ENCODE peak calls at places on chromosomes 12 and 14, in five cellular contexts. One of them, this sample, is unnamed.

GRCh38 chr12:91142184-91142583 is 30.9 kb upstream of the LUM start:
- DNase-seq in stimulated activated CD4-positive, alpha-beta T cell treated with anti-CD3 and anti-CD28 coated beads, TNF-alpha, amount 100 ng/mL, for 4 hours: no peak
- DNase-seq in RKO: no peak
- DNase-seq in LoVo: no peak
- DNase-seq in HS-5: no peak
- DNase-seq in this sample: no peak

GRCh38 chr12:43069768-43070221 is 480.2 kb upstream of the PRICKLE1 start:
- DNase-seq in HS-5: no peak
- DNase-seq in stimulated activated CD4-positive, alpha-beta T cell treated with anti-CD3 and anti-CD28 coated beads, TNF-alpha, amount 100 ng/mL, for 4 hours: no peak
- DNase-seq in RKO: no peak
- DNase-seq in LoVo: no peak
- DNase-seq in this sample: peak

GRCh38 chr14:64841121-64841611 is 38.5 kb downstream of the SPTB start:
- DNase-seq in RKO: peak
- DNase-seq in HS-5: peak
- DNase-seq in stimulated activated CD4-positive, alpha-beta T cell treated with anti-CD3 and anti-CD28 coated beads, TNF-alpha, amount 100 ng/mL, for 4 hours: no peak
- DNase-seq in LoVo: peak
- DNase-seq in this sample: no peak

GRCh38 chr14:88660056-88660455 is 97.2 kb downstream of the ZC3H14 start:
- DNase-seq in HS-5: no peak
- DNase-seq in LoVo: no peak
- DNase-seq in stimulated activated CD4-positive, alpha-beta T cell treated with anti-CD3 and anti-CD28 coated beads, TNF-alpha, amount 100 ng/mL, for 4 hours: no peak
- DNase-seq in RKO: no peak
- DNase-seq in this sample: no peak

GRCh38 chr14:56532546-56532945 is 47.1 kb upstream of the TMEM260 start:
- DNase-seq in HS-5: no peak
- DNase-seq in RKO: no peak
- DNase-seq in stimulated activated CD4-positive, alpha-beta T cell treated with anti-CD3 and anti-CD28 coated beads, TNF-alpha, amount 100 ng/mL, for 4 hours: no peak
- DNase-seq in LoVo: no peak
- DNase-seq in this sample: no peak

GRCh38 chr14:79638647-79639266 is 572.5 kb downstream of the DIO2 start:
- DNase-seq in LoVo: no peak
- DNase-seq in RKO: no peak
- DNase-seq in HS-5: no peak
- DNase-seq in stimulated activated CD4-positive, alpha-beta T cell treated with anti-CD3 and anti-CD28 coated beads, TNF-alpha, amount 100 ng/mL, for 4 hours: no peak
- DNase-seq in this sample: no peak

GRCh38 chr12:65420941-65421340 is 142.5 kb downstream of the MSRB3 start:
- DNase-seq in LoVo: no peak
- DNase-seq in stimulated activated CD4-positive, alpha-beta T cell treated with anti-CD3 and anti-CD28 coated beads, TNF-alpha, amount 100 ng/mL, for 4 hours: no peak
- DNase-seq in RKO: no peak
- DNase-seq in HS-5: no peak
- DNase-seq in this sample: no peak

GRCh38 chr12:1916396-1917171 is 1.9 kb downstream of the CACNA2D4 start:
- DNase-seq in LoVo: no peak
- DNase-seq in stimulated activated CD4-positive, alpha-beta T cell treated with anti-CD3 and anti-CD28 coated beads, TNF-alpha, amount 100 ng/mL, for 4 hours: no peak
- DNase-seq in HS-5: no peak
- DNase-seq in RKO: no peak
- DNase-seq in this sample: no peak

GRCh38 chr12:45329702-45330101 is 113.8 kb downstream of the ANO6 start:
- DNase-seq in RKO: no peak
- DNase-seq in LoVo: no peak
- DNase-seq in HS-5: no peak
- DNase-seq in stimulated activated CD4-positive, alpha-beta T cell treated with anti-CD3 and anti-CD28 coated beads, TNF-alpha, amount 100 ng/mL, for 4 hours: no peak
- DNase-seq in this sample: no peak

GRCh38 chr14:34231626-34232025 is 230.4 kb downstream of the SPTSSA start:
- DNase-seq in HS-5: no peak
- DNase-seq in LoVo: no peak
- DNase-seq in RKO: no peak
- DNase-seq in stimulated activated CD4-positive, alpha-beta T cell treated with anti-CD3 and anti-CD28 coated beads, TNF-alpha, amount 100 ng/mL, for 4 hours: no peak
- DNase-seq in this sample: no peak

GRCh38 chr14:35339761-35340406 is 47.7 kb downstream of the PSMA6 start:
- DNase-seq in HS-5: no peak
- DNase-seq in RKO: no peak
- DNase-seq in stimulated activated CD4-positive, alpha-beta T cell treated with anti-CD3 and anti-CD28 coated beads, TNF-alpha, amount 100 ng/mL, for 4 hours: no peak
- DNase-seq in LoVo: no peak
- DNase-seq in this sample: no peak

GRCh38 chr14:56189306-56189705 is 71.1 kb downstream of the PELI2 start:
- DNase-seq in HS-5: peak
- DNase-seq in stimulated activated CD4-positive, alpha-beta T cell treated with anti-CD3 and anti-CD28 coated beads, TNF-alpha, amount 100 ng/mL, for 4 hours: no peak
- DNase-seq in RKO: peak
- DNase-seq in LoVo: no peak
- DNase-seq in this sample: no peak

GRCh38 chr14:104237651-104238423 is 99.5 kb downstream of the KIF26A start:
- DNase-seq in stimulated activated CD4-positive, alpha-beta T cell treated with anti-CD3 and anti-CD28 coated beads, TNF-alpha, amount 100 ng/mL, for 4 hours: no peak
- DNase-seq in HS-5: no peak
- DNase-seq in RKO: no peak
- DNase-seq in LoVo: no peak
- DNase-seq in this sample: no peak

GRCh38 chr12:65657635-65658034 is 166.6 kb upstream of the HMGA2 start:
- DNase-seq in stimulated activated CD4-positive, alpha-beta T cell treated with anti-CD3 and anti-CD28 coated beads, TNF-alpha, amount 100 ng/mL, for 4 hours: no peak
- DNase-seq in HS-5: no peak
- DNase-seq in RKO: peak
- DNase-seq in LoVo: no peak
- DNase-seq in this sample: no peak

GRCh38 chr12:106089935-106090334 is 48.8 kb downstream of the NUAK1 start:
- DNase-seq in RKO: no peak
- DNase-seq in LoVo: no peak
- DNase-seq in stimulated activated CD4-positive, alpha-beta T cell treated with anti-CD3 and anti-CD28 coated beads, TNF-alpha, amount 100 ng/mL, for 4 hours: no peak
- DNase-seq in HS-5: no peak
- DNase-seq in this sample: no peak

GRCh38 chr12:79661629-79662028 is 29.1 kb downstream of the PAWR start:
- DNase-seq in stimulated activated CD4-positive, alpha-beta T cell treated with anti-CD3 and anti-CD28 coated beads, TNF-alpha, amount 100 ng/mL, for 4 hours: no peak
- DNase-seq in LoVo: no peak
- DNase-seq in RKO: peak
- DNase-seq in HS-5: no peak
- DNase-seq in this sample: no peak

GRCh38 chr12:10716704-10717315 is 6.3 kb downstream of the YBX3 start:
- DNase-seq in LoVo: peak
- DNase-seq in RKO: peak
- DNase-seq in stimulated activated CD4-positive, alpha-beta T cell treated with anti-CD3 and anti-CD28 coated beads, TNF-alpha, amount 100 ng/mL, for 4 hours: no peak
- DNase-seq in HS-5: peak
- DNase-seq in this sample: peak

GRCh38 chr12:56165369-56165768 is 7.2 kb downstream of the MYL6 start:
- DNase-seq in stimulated activated CD4-positive, alpha-beta T cell treated with anti-CD3 and anti-CD28 coated beads, TNF-alpha, amount 100 ng/mL, for 4 hours: no peak
- DNase-seq in RKO: no peak
- DNase-seq in LoVo: no peak
- DNase-seq in HS-5: no peak
- DNase-seq in this sample: no peak

GRCh38 chr12:57215668-57216013 is 953 bp upstream of the NXPH4 start:
- DNase-seq in RKO: no peak
- DNase-seq in LoVo: no peak
- DNase-seq in HS-5: no peak
- DNase-seq in stimulated activated CD4-positive, alpha-beta T cell treated with anti-CD3 and anti-CD28 coated beads, TNF-alpha, amount 100 ng/mL, for 4 hours: no peak
- DNase-seq in this sample: no peak

GRCh38 chr14:90275455-90275814 is 19.1 kb downstream of the PSMC1 start:
- DNase-seq in RKO: no peak
- DNase-seq in stimulated activated CD4-positive, alpha-beta T cell treated with anti-CD3 and anti-CD28 coated beads, TNF-alpha, amount 100 ng/mL, for 4 hours: no peak
- DNase-seq in HS-5: no peak
- DNase-seq in LoVo: no peak
- DNase-seq in this sample: no peak

GRCh38 chr12:6646276-6647082 is 753 bp downstream of the ACRBP start:
- DNase-seq in LoVo: no peak
- DNase-seq in RKO: no peak
- DNase-seq in HS-5: no peak
- DNase-seq in stimulated activated CD4-positive, alpha-beta T cell treated with anti-CD3 and anti-CD28 coated beads, TNF-alpha, amount 100 ng/mL, for 4 hours: no peak
- DNase-seq in this sample: peak

GRCh38 chr14:59483360-59483759 is 848 bp downstream of the L3HYPDH start:
- DNase-seq in LoVo: peak
- DNase-seq in RKO: peak
- DNase-seq in HS-5: peak
- DNase-seq in stimulated activated CD4-positive, alpha-beta T cell treated with anti-CD3 and anti-CD28 coated beads, TNF-alpha, amount 100 ng/mL, for 4 hours: no peak
- DNase-seq in this sample: no peak

GRCh38 chr14:100052819-100053218 is 12.4 kb upstream of the EVL start:
- DNase-seq in HS-5: no peak
- DNase-seq in stimulated activated CD4-positive, alpha-beta T cell treated with anti-CD3 and anti-CD28 coated beads, TNF-alpha, amount 100 ng/mL, for 4 hours: no peak
- DNase-seq in RKO: no peak
- DNase-seq in LoVo: no peak
- DNase-seq in this sample: no peak

GRCh38 chr14:101705733-101706508 is 55.6 kb upstream of the PPP2R5C start:
- DNase-seq in RKO: no peak
- DNase-seq in LoVo: no peak
- DNase-seq in HS-5: no peak
- DNase-seq in stimulated activated CD4-positive, alpha-beta T cell treated with anti-CD3 and anti-CD28 coated beads, TNF-alpha, amount 100 ng/mL, for 4 hours: peak
- DNase-seq in this sample: peak

GRCh38 chr14:91827746-91828145 is 39.6 kb downstream of the TC2N start:
- DNase-seq in LoVo: no peak
- DNase-seq in HS-5: no peak
- DNase-seq in stimulated activated CD4-positive, alpha-beta T cell treated with anti-CD3 and anti-CD28 coated beads, TNF-alpha, amount 100 ng/mL, for 4 hours: no peak
- DNase-seq in RKO: no peak
- DNase-seq in this sample: no peak

GRCh38 chr12:128140551-128140950 is 126.4 kb upstream of the TMEM132C start:
- DNase-seq in stimulated activated CD4-positive, alpha-beta T cell treated with anti-CD3 and anti-CD28 coated beads, TNF-alpha, amount 100 ng/mL, for 4 hours: no peak
- DNase-seq in RKO: no peak
- DNase-seq in LoVo: peak
- DNase-seq in HS-5: no peak
- DNase-seq in this sample: no peak

GRCh38 chr12:107642240-107642639 is 43.4 kb upstream of the PWP1 start:
- DNase-seq in stimulated activated CD4-positive, alpha-beta T cell treated with anti-CD3 and anti-CD28 coated beads, TNF-alpha, amount 100 ng/mL, for 4 hours: no peak
- DNase-seq in LoVo: no peak
- DNase-seq in RKO: no peak
- DNase-seq in HS-5: no peak
- DNase-seq in this sample: no peak

GRCh38 chr12:13141686-13142085 is 38.2 kb upstream of the GSG1 start:
- DNase-seq in HS-5: no peak
- DNase-seq in stimulated activated CD4-positive, alpha-beta T cell treated with anti-CD3 and anti-CD28 coated beads, TNF-alpha, amount 100 ng/mL, for 4 hours: no peak
- DNase-seq in RKO: no peak
- DNase-seq in LoVo: no peak
- DNase-seq in this sample: no peak

GRCh38 chr12:9509464-9510166 is 98.1 kb downstream of the KLRB1 start:
- DNase-seq in stimulated activated CD4-positive, alpha-beta T cell treated with anti-CD3 and anti-CD28 coated beads, TNF-alpha, amount 100 ng/mL, for 4 hours: no peak
- DNase-seq in RKO: peak
- DNase-seq in LoVo: peak
- DNase-seq in HS-5: no peak
- DNase-seq in this sample: no peak

GRCh38 chr12:79058342-79058741 is 193.8 kb downstream of the SYT1 start:
- DNase-seq in RKO: no peak
- DNase-seq in stimulated activated CD4-positive, alpha-beta T cell treated with anti-CD3 and anti-CD28 coated beads, TNF-alpha, amount 100 ng/mL, for 4 hours: no peak
- DNase-seq in LoVo: peak
- DNase-seq in HS-5: peak
- DNase-seq in this sample: no peak

GRCh38 chr14:75234173-75234855 is 44.3 kb upstream of the FOS start:
- DNase-seq in RKO: no peak
- DNase-seq in stimulated activated CD4-positive, alpha-beta T cell treated with anti-CD3 and anti-CD28 coated beads, TNF-alpha, amount 100 ng/mL, for 4 hours: no peak
- DNase-seq in LoVo: peak
- DNase-seq in HS-5: no peak
- DNase-seq in this sample: no peak